ENCODE peak calls at places on chromosomes 7 and 10, in four cellular contexts. J, F, N and T are unnamed samples.

GRCh38 chr7:158368449-158368848 is 219.2 kb downstream of the PTPRN2 start:
- DNase-seq in J (no peak), F (no peak), N (no peak), T (no peak)

GRCh38 chr7:151310578-151310977 is 31.0 kb upstream of the NUB1 start:
- DNase-seq in J (no peak), F (no peak), N (no peak), T (no peak)

GRCh38 chr10:494556-494955 is 194.9 kb downstream of the DIP2C start:
- DNase-seq in J (no peak), F (no peak), N (no peak), T (no peak)

GRCh38 chr10:7291487-7292113 is 119.2 kb downstream of the SFMBT2 start:
- DNase-seq in J (no peak), F (no peak), N (no peak), T (no peak)

GRCh38 chr10:44724415-44725174 is 186.5 kb upstream of the TMEM72 start:
- DNase-seq in J (no peak), F (no peak), N (no peak), T (no peak)

GRCh38 chr10:69636626-69637550 is 6.8 kb downstream of the FAM241B start:
- DNase-seq in J (no peak), F (peak), N (no peak), T (peak)

GRCh38 chr10:47058303-47058702 is 147.1 kb downstream of the PTPN20 start:
- DNase-seq in J (no peak), F (no peak), N (no peak), T (no peak)

GRCh38 chr7:92108821-92109220 is 25.5 kb downstream of the CYP51A1 start:
- DNase-seq in J (no peak), F (no peak), N (no peak), T (no peak)

GRCh38 chr10:71832967-71833366 is 18.1 kb downstream of the PSAP start:
- DNase-seq in J (no peak), F (no peak), N (no peak), T (no peak)

GRCh38 chr7:25725483-25725882 is 426.5 kb upstream of the NFE2L3 start:
- DNase-seq in J (no peak), F (no peak), N (no peak), T (no peak)

GRCh38 chr7:12820777-12821176 is 133.3 kb downstream of the ARL4A start:
- DNase-seq in J (no peak), F (no peak), N (no peak), T (no peak)

GRCh38 chr10:75355706-75356105 is 45.9 kb downstream of the ZNF503 start:
- DNase-seq in J (no peak), F (no peak), N (no peak), T (no peak)

GRCh38 chr7:100965723-100966541 is 3.4 kb upstream of the MUC12 start:
- DNase-seq in J (peak), F (peak), N (peak), T (peak)

GRCh38 chr10:4844864-4845263 is 18.9 kb downstream of the AKR1E2 start:
- DNase-seq in J (no peak), F (no peak), N (no peak), T (no peak)

GRCh38 chr10:73789659-73790055 is 4.3 kb downstream of the ZSWIM8 start:
- DNase-seq in J (no peak), F (no peak), N (no peak), T (no peak)

GRCh38 chr10:61642692-61643091 is 20.0 kb upstream of the CABCOCO1 start:
- DNase-seq in J (no peak), F (no peak), N (no peak), T (no peak)

GRCh38 chr10:106557053-106557452 is 607.5 kb downstream of the SORCS1 start:
- DNase-seq in J (no peak), F (no peak), N (no peak), T (no peak)

GRCh38 chr7:891291-891690 is 14.9 kb downstream of the GET4 start:
- DNase-seq in J (no peak), F (no peak), N (no peak), T (peak)

GRCh38 chr10:230758-231157 is 95.5 kb downstream of the ZMYND11 start:
- DNase-seq in J (no peak), F (no peak), N (no peak), T (no peak)

GRCh38 chr7:133433165-133433812 is 180.4 kb downstream of the EXOC4 start:
- DNase-seq in J (no peak), F (no peak), N (no peak), T (no peak)

GRCh38 chr7:28410628-28411578 is 1.4 kb upstream of the CREB5 start:
- DNase-seq in J (peak), F (no peak), N (no peak), T (no peak)

GRCh38 chr7:94008537-94008936 is 4.4 kb upstream of the BET1 start:
- DNase-seq in J (no peak), F (no peak), N (no peak), T (no peak)

GRCh38 chr7:597348-598178 is 77.9 kb upstream of the PDGFA start:
- DNase-seq in J (no peak), F (no peak), N (no peak), T (no peak)

GRCh38 chr7:76155938-76156337 is 45.8 kb upstream of the SRRM3 start:
- DNase-seq in J (no peak), F (no peak), N (no peak), T (no peak)

GRCh38 chr7:148753224-148753623 is 54.5 kb downstream of the CUL1 start:
- DNase-seq in J (no peak), F (no peak), N (no peak), T (no peak)

GRCh38 chr7:1696671-1697498 is 26.8 kb downstream of the ELFN1 start:
- DNase-seq in J (no peak), F (no peak), N (no peak), T (peak)

GRCh38 chr10:29120216-29120615 is 168.7 kb upstream of the LYZL1 start:
- DNase-seq in J (no peak), F (no peak), N (no peak), T (no peak)

GRCh38 chr10:102398172-102399020 is 2.9 kb downstream of the NFKB2 start:
- DNase-seq in J (no peak), F (no peak), N (no peak), T (peak)